ENCODE peak calls at places on chromosomes 12 and 14, in seven cellular contexts. R is neural crest cell; V is CD4-positive, alpha-beta T cell; U is heart right ventricle; J is A549; W is transverse colon; T is cardiac fibroblast. F is an unnamed sample.

GRCh38 chr12:56377310-56377988 is 14.8 kb upstream of the APOF start:
- DNase-seq in R (no peak), V (no peak), U (no peak), J (peak), W (no peak), T (no peak), F (peak)

GRCh38 chr12:95642583-95642982 is 91.3 kb upstream of the USP44 start:
- DNase-seq in R (no peak), V (no peak), U (no peak), J (peak), W (no peak), T (no peak), F (no peak)

GRCh38 chr14:61355892-61356325 is 34.5 kb downstream of the PRKCH start:
- DNase-seq in R (no peak), V (peak), U (peak), J (peak), W (no peak), T (peak), F (peak)

GRCh38 chr12:45050751-45051489 is at the start of gene DBX2:
- DNase-seq in R (peak), V (no peak), U (peak), J (peak), W (no peak), T (peak), F (no peak)

GRCh38 chr12:70418101-70418500 is 52.0 kb downstream of the KCNMB4 start:
- DNase-seq in R (no peak), V (no peak), U (no peak), J (no peak), W (no peak), T (no peak), F (no peak)

GRCh38 chr12:132710422-132711168 is at the start of gene PGAM5:
- DNase-seq in R (peak), V (peak), U (peak), J (peak), W (peak), T (peak), F (peak)

GRCh38 chr12:105948331-105948730 is 190.4 kb downstream of the NUAK1 start:
- DNase-seq in R (no peak), V (no peak), U (no peak), J (no peak), W (no peak), T (peak), F (peak)

GRCh38 chr14:105533811-105534498 is 7.6 kb downstream of the TMEM121 start:
- DNase-seq in R (no peak), V (no peak), U (no peak), J (no peak), W (no peak), T (no peak), F (no peak)

GRCh38 chr12:4939418-4940023 is 29.8 kb downstream of the KCNA1 start:
- DNase-seq in R (no peak), V (no peak), U (no peak), J (no peak), W (no peak), T (no peak), F (no peak)

GRCh38 chr14:97580923-97581495 is 783.8 kb downstream of the VRK1 start:
- DNase-seq in R (peak), V (no peak), U (no peak), J (no peak), W (no peak), T (no peak), F (no peak)

GRCh38 chr12:52061470-52062166 is 8.2 kb upstream of the ATG101 start:
- DNase-seq in R (peak), V (no peak), U (peak), J (peak), W (no peak), T (no peak), F (no peak)

GRCh38 chr12:72610854-72611358 is 338.7 kb downstream of the TRHDE start:
- DNase-seq in R (no peak), V (no peak), U (no peak), J (no peak), W (no peak), T (no peak), F (no peak)

GRCh38 chr12:90044069-90044468 is 335.4 kb upstream of the ATP2B1 start:
- DNase-seq in R (no peak), V (no peak), U (no peak), J (no peak), W (no peak), T (no peak), F (no peak)

GRCh38 chr14:62162998-62163589 is 400.9 kb downstream of the SNAPC1 start:
- DNase-seq in R (peak), V (no peak), U (no peak), J (peak), W (no peak), T (peak), F (peak)

GRCh38 chr14:50225974-50226297 is 5.4 kb downstream of the SOS2 start:
- DNase-seq in R (no peak), V (no peak), U (no peak), J (no peak), W (no peak), T (no peak), F (no peak)

GRCh38 chr12:94586589-94587259 is 63.6 kb downstream of the TMCC3 start:
- DNase-seq in R (no peak), V (no peak), U (no peak), J (no peak), W (peak), T (peak), F (peak)

GRCh38 chr12:124684971-124685688 is 117.7 kb upstream of the NCOR2 start:
- DNase-seq in R (no peak), V (no peak), U (no peak), J (no peak), W (no peak), T (peak), F (peak)

GRCh38 chr12:100940503-100940902 is 145.9 kb downstream of the ANO4 start:
- DNase-seq in R (no peak), V (no peak), U (no peak), J (no peak), W (no peak), T (no peak), F (no peak)

GRCh38 chr14:101833045-101833444 is 71.5 kb downstream of the PPP2R5C start:
- DNase-seq in R (no peak), V (no peak), U (no peak), J (no peak), W (no peak), T (no peak), F (no peak)

GRCh38 chr12:5333096-5333495 is 98.8 kb upstream of the NTF3 start:
- DNase-seq in R (no peak), V (no peak), U (no peak), J (no peak), W (no peak), T (no peak), F (no peak)

GRCh38 chr12:100718212-100718611 is 76.4 kb upstream of the ANO4 start:
- DNase-seq in R (no peak), V (no peak), U (no peak), J (no peak), W (no peak), T (peak), F (peak)

GRCh38 chr12:18706798-18707197 is 31.0 kb downstream of the PLCZ1 start:
- DNase-seq in R (no peak), V (no peak), U (no peak), J (peak), W (no peak), T (peak), F (peak)

GRCh38 chr14:72880164-72880563 is 13.7 kb downstream of the DPF3 start:
- DNase-seq in R (no peak), V (no peak), U (no peak), J (no peak), W (no peak), T (no peak), F (no peak)

GRCh38 chr12:24252580-24252979 is 303.1 kb upstream of the SOX5 start:
- DNase-seq in R (no peak), V (no peak), U (no peak), J (no peak), W (no peak), T (no peak), F (no peak)

GRCh38 chr12:22538336-22538735 is 6.0 kb downstream of the C2CD5 start:
- DNase-seq in R (no peak), V (no peak), U (no peak), J (no peak), W (no peak), T (no peak), F (no peak)

GRCh38 chr12:52862023-52862422 is 13.2 kb upstream of the KRT78 start:
- DNase-seq in R (no peak), V (no peak), U (no peak), J (no peak), W (no peak), T (no peak), F (no peak)

GRCh38 chr14:91063119-91063518 is 2.7 kb upstream of the RPS6KA5 start:
- DNase-seq in R (no peak), V (no peak), U (no peak), J (peak), W (no peak), T (peak), F (peak)

GRCh38 chr14:53470351-53471043 is 317.4 kb upstream of the DDHD1 start:
- DNase-seq in R (no peak), V (no peak), U (peak), J (no peak), W (no peak), T (peak), F (peak)

GRCh38 chr12:62720661-62721330 is 214.2 kb downstream of the PPM1H start:
- DNase-seq in R (no peak), V (no peak), U (no peak), J (no peak), W (no peak), T (peak), F (peak)

GRCh38 chr12:3905664-3906063 is 32.5 kb upstream of the PARP11 start:
- DNase-seq in R (no peak), V (no peak), U (no peak), J (no peak), W (no peak), T (no peak), F (no peak)

DNA sequence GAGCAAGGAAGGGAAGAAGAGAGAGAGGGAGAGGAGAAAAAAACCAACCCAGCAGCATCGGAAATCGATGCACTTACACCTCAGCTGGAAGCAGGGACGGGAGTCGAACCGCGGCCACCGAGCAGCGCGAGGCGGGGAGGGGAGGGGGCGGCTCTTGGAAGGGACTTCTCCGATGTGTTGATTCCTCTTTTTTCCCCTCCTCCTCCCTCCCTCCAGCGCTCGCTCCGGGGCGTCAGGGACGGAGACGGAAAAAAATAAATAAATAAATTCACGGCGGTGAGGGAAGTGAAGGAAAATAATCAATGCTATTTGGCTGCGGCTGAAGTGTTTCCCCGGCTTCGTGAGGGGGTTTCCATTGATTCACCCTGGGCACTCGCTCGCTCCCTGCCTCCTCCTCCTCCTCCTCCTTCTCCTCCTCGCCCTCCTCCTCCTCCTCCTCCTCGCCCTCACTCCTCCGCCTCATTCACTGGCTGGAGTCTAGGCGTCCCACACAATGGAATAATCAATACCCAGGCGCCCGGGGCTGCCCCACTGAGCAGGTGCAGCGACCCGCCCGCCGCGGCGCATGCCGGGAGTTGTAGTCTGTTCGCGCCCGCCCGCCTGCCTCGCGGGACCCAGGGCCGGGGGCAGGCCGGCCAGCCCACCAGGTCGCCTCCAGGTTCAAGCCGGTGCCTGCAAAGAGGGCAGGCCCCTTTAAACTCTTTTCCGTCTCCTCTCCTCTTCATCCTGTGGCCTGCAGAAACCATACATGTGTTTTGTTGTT is at the start of gene ZFHX2:
- DNase-seq in R (peak), V (peak), U (peak), J (peak), W (peak), T (peak), F (peak)
- TF ChIP-seq CTCF in R (no peak), V (no peak), U (no peak), J (no peak), W (no peak), T (no peak), F (no peak)

GRCh38 chr12:54017027-54017788 is 8.4 kb downstream of the HOXC8 start:
- DNase-seq in R (no peak), V (no peak), U (no peak), J (peak), W (no peak), T (no peak), F (no peak)
- TF ChIP-seq CTCF in R (no peak), V (no peak), U (no peak), J (no peak), W (no peak), T (no peak), F (no peak)

GRCh38 chr12:88642675-88643431 is 62.6 kb upstream of the KITLG start:
- DNase-seq in R (no peak), V (no peak), U (no peak), J (no peak), W (no peak), T (no peak), F (no peak)
- TF ChIP-seq CTCF in R (no peak), V (no peak), U (no peak), J (no peak), W (no peak), T (no peak), F (no peak)

GRCh38 chr14:20760950-20761349 is 7.3 kb upstream of the EDDM3B start:
- DNase-seq in R (no peak), V (no peak), U (no peak), J (no peak), W (no peak), T (no peak), F (no peak)

GRCh38 chr14:20755037-20755436 is 9.3 kb downstream of the EDDM3A start:
- DNase-seq in R (no peak), V (no peak), U (no peak), J (no peak), W (no peak), T (no peak), F (no peak)

GRCh38 chr14:20751963-20752562 is 6.4 kb downstream of the EDDM3A start:
- DNase-seq in R (no peak), V (no peak), U (no peak), J (peak), W (no peak), T (no peak), F (no peak)

GRCh38 chr14:20754308-20754707 is 8.6 kb downstream of the EDDM3A start:
- DNase-seq in R (no peak), V (no peak), U (no peak), J (no peak), W (no peak), T (no peak), F (no peak)

GRCh38 chr14:20757963-20758362 is 10.2 kb upstream of the EDDM3B start:
- DNase-seq in R (no peak), V (peak), U (no peak), J (no peak), W (peak), T (no peak), F (no peak)
- TF ChIP-seq CTCF in R (peak), V (peak), U (no peak), J (peak), W (no peak), T (no peak), F (peak)

DNA sequence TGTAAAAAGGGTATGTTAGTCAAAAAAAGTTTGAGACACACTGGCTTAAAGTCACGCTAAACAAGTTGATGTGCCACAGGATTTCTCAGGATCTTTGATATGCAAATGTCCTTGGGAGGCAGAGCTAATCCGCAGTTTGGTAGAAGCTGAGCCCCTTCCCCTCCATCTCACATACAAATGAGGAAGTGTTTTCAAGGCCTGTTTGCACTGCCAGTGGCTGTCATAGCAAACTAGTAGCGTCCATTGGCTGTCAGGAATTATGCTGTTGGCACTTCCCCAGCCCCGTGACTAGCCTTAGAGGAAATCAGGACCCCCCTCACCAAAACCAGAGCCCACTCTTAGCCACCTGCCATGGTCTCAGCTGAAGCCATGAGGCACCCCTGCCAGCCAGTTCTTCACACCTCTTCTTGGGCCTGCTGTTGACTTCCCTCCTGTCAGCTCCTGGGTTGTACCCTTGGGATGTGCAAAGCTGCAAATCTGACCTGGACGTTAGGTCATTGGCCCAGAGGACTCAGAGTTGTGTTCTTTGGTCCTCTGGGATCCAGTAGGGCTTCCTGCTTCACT is 254.0 kb downstream of the CACNA1C start:
- DNase-seq in R (no peak), V (no peak), U (no peak), J (no peak), W (no peak), T (no peak), F (no peak)
- TF ChIP-seq CTCF in R (no peak), V (no peak), U (no peak), J (no peak), W (no peak), T (no peak), F (no peak)

GRCh38 chr14:32514236-32514635 is 185.1 kb downstream of the AKAP6 start:
- DNase-seq in R (no peak), V (no peak), U (no peak), J (peak), W (no peak), T (peak), F (peak)

GRCh38 chr14:32512348-32512747 is 183.2 kb downstream of the AKAP6 start:
- DNase-seq in R (no peak), V (no peak), U (no peak), J (no peak), W (no peak), T (no peak), F (no peak)

GRCh38 chr14:32512813-32513212 is 183.7 kb downstream of the AKAP6 start:
- DNase-seq in R (no peak), V (no peak), U (no peak), J (no peak), W (no peak), T (peak), F (no peak)

GRCh38 chr14:32510815-32511214 is 181.7 kb downstream of the AKAP6 start:
- DNase-seq in R (no peak), V (no peak), U (no peak), J (no peak), W (no peak), T (peak), F (no peak)

GRCh38 chr14:32513571-32514009 is 184.5 kb downstream of the AKAP6 start:
- DNase-seq in R (no peak), V (no peak), U (no peak), J (no peak), W (no peak), T (peak), F (peak)
- TF ChIP-seq CTCF in R (peak), V (no peak), U (no peak), J (peak), W (peak), T (peak), F (peak)

GRCh38 chr14:41825622-41826021 is 218.9 kb downstream of the LRFN5 start:
- DNase-seq in R (no peak), V (no peak), U (no peak), J (no peak), W (no peak), T (no peak), F (no peak)

GRCh38 chr14:41824441-41824840 is 217.8 kb downstream of the LRFN5 start:
- DNase-seq in R (no peak), V (no peak), U (no peak), J (no peak), W (no peak), T (no peak), F (no peak)
- TF ChIP-seq CTCF in R (peak), V (no peak), U (no peak), J (no peak), W (no peak), T (no peak), F (no peak)

GRCh38 chr12:81797100-81797499 is 38.0 kb upstream of the PPFIA2 start:
- DNase-seq in R (no peak), V (no peak), U (no peak), J (peak), W (no peak), T (peak), F (peak)
- TF ChIP-seq CTCF in R (peak), V (no peak), U (no peak), J (peak), W (no peak), T (peak), F (peak)

DNA sequence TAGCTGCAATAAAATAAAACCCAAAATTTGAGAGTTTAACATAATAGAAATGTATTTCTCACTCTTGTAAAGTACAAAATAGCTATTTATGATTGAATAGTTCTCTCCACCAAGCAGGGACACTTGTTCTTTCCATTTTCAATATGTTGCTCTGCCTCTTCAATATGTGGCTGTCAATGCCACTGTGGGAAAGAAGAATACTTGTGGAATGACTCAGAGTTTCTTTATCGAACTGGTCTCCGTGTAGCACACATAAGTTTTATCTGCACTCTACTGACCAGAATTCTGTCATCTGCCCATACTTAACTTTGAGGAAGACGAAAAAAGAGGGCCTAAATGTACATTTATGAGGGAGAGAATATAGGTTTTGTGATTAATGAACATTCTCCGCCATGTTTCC is 256.9 kb downstream of the ATXN7L3B start:
- DNase-seq in R (no peak), V (no peak), U (no peak), J (no peak), W (no peak), T (no peak), F (no peak)
- TF ChIP-seq CTCF in R (no peak), V (no peak), U (no peak), J (no peak), W (no peak), T (no peak), F (no peak)

DNA sequence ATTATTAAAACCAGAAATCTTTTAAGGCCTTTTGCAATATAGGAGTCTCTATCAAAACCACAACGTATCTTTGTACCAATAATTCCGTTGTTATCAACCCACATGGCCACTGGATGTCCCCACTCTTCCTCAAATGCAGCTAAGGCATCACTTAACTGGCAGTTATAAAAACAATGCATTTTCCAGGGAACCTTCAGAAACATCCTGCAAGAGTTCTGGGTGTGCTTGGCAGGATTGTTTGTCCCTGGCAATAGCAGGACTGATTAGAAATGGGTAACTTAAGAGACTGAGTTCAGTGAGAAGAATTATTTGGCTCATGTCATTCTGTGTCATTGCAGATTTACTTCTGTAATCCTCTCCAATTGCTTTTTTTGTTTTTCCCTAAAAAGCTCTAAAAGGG is 112.0 kb downstream of the SLC15A5 start:
- DNase-seq in R (peak), V (no peak), U (no peak), J (peak), W (peak), T (peak), F (peak)
- TF ChIP-seq CTCF in R (peak), V (no peak), U (no peak), J (peak), W (peak), T (peak), F (peak)

F was measured in fibroblast of pulmonary artery.